ENCODE peak calls at places on chromosomes 1 and 21, in four cellular contexts. One of them, this sample, is unnamed.

GRCh38 chr1:25695991-25696330 is 79.4 kb downstream of the MAN1C1 start:
- DNase-seq in K562: no peak
- DNase-seq in WTC11: no peak
- DNase-seq in HepG2: no peak
- DNase-seq in this sample: no peak

GRCh38 chr1:39927538-39927937 is 25.8 kb upstream of the MYCL start:
- DNase-seq in K562: no peak
- DNase-seq in WTC11: no peak
- DNase-seq in HepG2: no peak
- DNase-seq in this sample: no peak

GRCh38 chr1:39508857-39509305 is 17.4 kb downstream of the BMP8A start:
- DNase-seq in K562: peak
- DNase-seq in WTC11: no peak
- DNase-seq in HepG2: peak
- DNase-seq in this sample: no peak

GRCh38 chr21:25183577-25183976 is 423.7 kb downstream of the MRPL39 start:
- DNase-seq in K562: no peak
- DNase-seq in WTC11: no peak
- DNase-seq in HepG2: no peak
- DNase-seq in this sample: no peak

GRCh38 chr1:9289090-9289534 is 3.6 kb upstream of the SPSB1 start:
- DNase-seq in K562: peak
- DNase-seq in WTC11: peak
- DNase-seq in HepG2: peak
- DNase-seq in this sample: peak

GRCh38 chr1:205170532-205171269 is 40.8 kb downstream of the DSTYK start:
- DNase-seq in K562: peak
- DNase-seq in WTC11: no peak
- DNase-seq in HepG2: no peak
- DNase-seq in this sample: no peak

GRCh38 chr1:77313491-77313890 is 31.7 kb downstream of the AK5 start:
- DNase-seq in K562: peak
- DNase-seq in WTC11: peak
- DNase-seq in HepG2: peak
- DNase-seq in this sample: no peak

GRCh38 chr1:16334655-16335340 is 17.5 kb downstream of the FBXO42 start:
- DNase-seq in K562: no peak
- DNase-seq in WTC11: no peak
- DNase-seq in HepG2: peak
- DNase-seq in this sample: no peak

GRCh38 chr1:6795661-6796060 is 10.4 kb downstream of the CAMTA1 start:
- DNase-seq in K562: no peak
- DNase-seq in WTC11: no peak
- DNase-seq in HepG2: no peak
- DNase-seq in this sample: no peak

GRCh38 chr1:13807213-13807612 is 107.2 kb downstream of the PRDM2 start:
- DNase-seq in K562: peak
- DNase-seq in WTC11: peak
- DNase-seq in HepG2: peak
- DNase-seq in this sample: no peak

GRCh38 chr1:109275706-109276345 is 7.1 kb downstream of the PSRC1 start:
- DNase-seq in K562: peak
- DNase-seq in WTC11: no peak
- DNase-seq in HepG2: peak
- DNase-seq in this sample: no peak

GRCh38 chr1:181021811-181022434 is 747 bp downstream of the STX6 start:
- DNase-seq in K562: peak
- DNase-seq in WTC11: peak
- DNase-seq in HepG2: peak
- DNase-seq in this sample: no peak

GRCh38 chr1:218425647-218426342 is 80.7 kb downstream of the TGFB2 start:
- DNase-seq in K562: no peak
- DNase-seq in WTC11: no peak
- DNase-seq in HepG2: peak
- DNase-seq in this sample: no peak

GRCh38 chr1:185400057-185400456 is 83.0 kb upstream of the IVNS1ABP start:
- DNase-seq in K562: no peak
- DNase-seq in WTC11: no peak
- DNase-seq in HepG2: peak
- DNase-seq in this sample: no peak

GRCh38 chr1:165753934-165754333 is 14.7 kb downstream of the TMCO1 start:
- DNase-seq in K562: no peak
- DNase-seq in WTC11: no peak
- DNase-seq in HepG2: no peak
- DNase-seq in this sample: peak

GRCh38 chr1:165755393-165756010 is 13.2 kb downstream of the TMCO1 start:
- DNase-seq in K562: no peak
- DNase-seq in WTC11: no peak
- DNase-seq in HepG2: no peak
- DNase-seq in this sample: no peak
- TF ChIP-seq CBFB in K562: no peak
- TF ChIP-seq CBFB in WTC11: no peak
- TF ChIP-seq CBFB in HepG2: no peak
- TF ChIP-seq CBFB in this sample: no peak

DNA sequence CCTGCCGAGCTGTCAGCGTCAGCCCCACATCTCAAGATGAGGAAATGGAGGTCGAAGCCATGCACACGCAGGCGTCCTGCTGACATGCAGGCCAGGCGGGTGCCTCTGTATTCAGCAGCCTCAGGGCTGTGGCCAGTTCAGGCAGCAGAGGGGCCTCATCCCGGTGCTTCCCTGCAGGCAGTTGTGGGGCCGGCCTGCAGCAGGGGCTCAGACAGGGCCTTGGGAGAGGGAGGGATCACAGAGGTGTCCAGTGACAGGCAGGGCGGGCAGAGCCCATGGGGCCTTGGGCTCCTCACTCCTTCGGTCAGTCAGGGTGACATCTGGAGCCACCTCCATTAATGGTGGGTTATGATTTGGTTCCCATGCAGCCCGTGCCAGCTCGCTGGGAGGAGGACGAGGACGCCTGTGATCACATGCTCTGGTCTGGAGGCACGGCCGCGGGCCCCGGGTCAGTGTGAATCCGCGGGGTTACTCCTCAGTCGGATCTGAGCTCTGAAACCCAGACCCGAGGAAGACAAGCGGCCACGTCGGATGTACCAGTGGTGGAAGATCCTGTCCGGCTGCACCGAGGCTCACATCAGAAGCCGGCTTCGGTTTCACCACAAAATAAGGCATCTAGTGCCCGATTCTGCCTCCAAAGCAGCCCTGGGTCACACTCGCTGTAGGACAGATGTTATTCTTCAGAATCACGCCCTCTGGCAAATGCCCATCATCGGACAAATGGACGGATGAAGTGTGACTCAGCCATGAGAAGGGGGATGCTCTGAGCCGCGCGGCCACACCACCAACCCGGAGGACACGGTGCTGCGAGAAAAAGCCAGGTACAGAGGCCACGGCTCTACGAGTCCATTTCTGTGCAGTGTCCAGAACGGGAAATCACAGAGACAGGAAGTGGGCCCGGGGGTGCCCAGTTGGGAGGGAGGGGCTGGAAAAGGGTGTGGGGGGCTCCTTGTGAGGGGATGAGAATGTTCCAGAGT is 33.4 kb downstream of the KRTAP10-1 start:
- DNase-seq in K562: no peak
- DNase-seq in WTC11: no peak
- DNase-seq in HepG2: peak
- DNase-seq in this sample: no peak
- TF ChIP-seq CBFB in K562: no peak
- TF ChIP-seq CBFB in WTC11: no peak
- TF ChIP-seq CBFB in HepG2: no peak
- TF ChIP-seq CBFB in this sample: no peak

GRCh38 chr1:10649484-10650201 is 146.8 kb downstream of the CASZ1 start:
- DNase-seq in K562: no peak
- DNase-seq in WTC11: no peak
- DNase-seq in HepG2: no peak
- DNase-seq in this sample: no peak
- TF ChIP-seq CBFB in K562: no peak
- TF ChIP-seq CBFB in WTC11: no peak
- TF ChIP-seq CBFB in HepG2: no peak
- TF ChIP-seq CBFB in this sample: no peak

GRCh38 chr1:95994643-95995042 is 726.9 kb upstream of the PTBP2 start:
- DNase-seq in K562: no peak
- DNase-seq in WTC11: no peak
- DNase-seq in HepG2: no peak
- DNase-seq in this sample: no peak
- TF ChIP-seq CBFB in K562: no peak
- TF ChIP-seq CBFB in WTC11: no peak
- TF ChIP-seq CBFB in HepG2: no peak
- TF ChIP-seq CBFB in this sample: no peak

This sample was measured in GM12878.